ENCODE peak calls at places on chromosomes 2 and 18, in six cellular contexts. One of them, this sample, is unnamed.

GRCh38 chr2:238895901-238896600 is 48.2 kb downstream of the TWIST2 start:
- DNase-seq in cardiac muscle cell: peak
- DNase-seq in mesendoderm: peak
- DNase-seq in NT2/D1: peak
- DNase-seq in astrocyte: peak
- DNase-seq in CD8-positive, alpha-beta memory T cell: no peak
- DNase-seq in this sample: peak

GRCh38 chr2:2324565-2325101 is 6.4 kb downstream of the MYT1L start:
- DNase-seq in astrocyte: no peak
- DNase-seq in cardiac muscle cell: no peak
- DNase-seq in CD8-positive, alpha-beta memory T cell: no peak
- DNase-seq in mesendoderm: no peak
- DNase-seq in NT2/D1: no peak
- DNase-seq in this sample: peak

GRCh38 chr18:45588831-45589558 is 26.3 kb upstream of the SLC14A2 start:
- DNase-seq in mesendoderm: no peak
- DNase-seq in cardiac muscle cell: peak
- DNase-seq in astrocyte: peak
- DNase-seq in NT2/D1: no peak
- DNase-seq in CD8-positive, alpha-beta memory T cell: no peak
- DNase-seq in this sample: no peak

GRCh38 chr2:232534940-232535735 is 4.4 kb upstream of the CHRNG start:
- DNase-seq in cardiac muscle cell: no peak
- DNase-seq in astrocyte: no peak
- DNase-seq in NT2/D1: no peak
- DNase-seq in mesendoderm: no peak
- DNase-seq in CD8-positive, alpha-beta memory T cell: no peak
- DNase-seq in this sample: peak

GRCh38 chr18:59273936-59274928 is 978 bp upstream of the RAX start:
- DNase-seq in CD8-positive, alpha-beta memory T cell: no peak
- DNase-seq in NT2/D1: no peak
- DNase-seq in cardiac muscle cell: no peak
- DNase-seq in mesendoderm: peak
- DNase-seq in astrocyte: no peak
- DNase-seq in this sample: peak

GRCh38 chr2:160871096-160871495 is 289.1 kb upstream of the TANK start:
- DNase-seq in NT2/D1: no peak
- DNase-seq in mesendoderm: no peak
- DNase-seq in CD8-positive, alpha-beta memory T cell: no peak
- DNase-seq in cardiac muscle cell: peak
- DNase-seq in astrocyte: no peak
- DNase-seq in this sample: no peak

GRCh38 chr2:70417011-70417410 is 115.1 kb upstream of the FAM136A start:
- DNase-seq in NT2/D1: no peak
- DNase-seq in mesendoderm: no peak
- DNase-seq in astrocyte: no peak
- DNase-seq in cardiac muscle cell: no peak
- DNase-seq in CD8-positive, alpha-beta memory T cell: no peak
- DNase-seq in this sample: no peak

GRCh38 chr18:28438381-28438780 is 261.5 kb upstream of the CDH2 start:
- DNase-seq in cardiac muscle cell: no peak
- DNase-seq in NT2/D1: no peak
- DNase-seq in CD8-positive, alpha-beta memory T cell: no peak
- DNase-seq in astrocyte: no peak
- DNase-seq in mesendoderm: no peak
- DNase-seq in this sample: no peak

GRCh38 chr2:10329880-10330699 is 27.4 kb downstream of the HPCAL1 start:
- DNase-seq in astrocyte: peak
- DNase-seq in mesendoderm: peak
- DNase-seq in cardiac muscle cell: peak
- DNase-seq in NT2/D1: peak
- DNase-seq in CD8-positive, alpha-beta memory T cell: peak
- DNase-seq in this sample: no peak

GRCh38 chr2:18046558-18046957 is 168.1 kb downstream of the KCNS3 start:
- DNase-seq in CD8-positive, alpha-beta memory T cell: no peak
- DNase-seq in cardiac muscle cell: peak
- DNase-seq in mesendoderm: no peak
- DNase-seq in astrocyte: peak
- DNase-seq in NT2/D1: no peak
- DNase-seq in this sample: no peak

GRCh38 chr2:67625671-67626070 is 228.5 kb downstream of the ETAA1 start:
- DNase-seq in mesendoderm: no peak
- DNase-seq in NT2/D1: no peak
- DNase-seq in CD8-positive, alpha-beta memory T cell: no peak
- DNase-seq in astrocyte: peak
- DNase-seq in cardiac muscle cell: peak
- DNase-seq in this sample: no peak

GRCh38 chr2:194867328-194867727 is 789.7 kb upstream of the SLC39A10 start:
- DNase-seq in CD8-positive, alpha-beta memory T cell: no peak
- DNase-seq in NT2/D1: no peak
- DNase-seq in mesendoderm: peak
- DNase-seq in cardiac muscle cell: peak
- DNase-seq in astrocyte: no peak
- DNase-seq in this sample: no peak

GRCh38 chr2:63763336-63764056 is 78.2 kb upstream of the UGP2 start:
- DNase-seq in mesendoderm: no peak
- DNase-seq in cardiac muscle cell: peak
- DNase-seq in CD8-positive, alpha-beta memory T cell: no peak
- DNase-seq in NT2/D1: no peak
- DNase-seq in astrocyte: peak
- DNase-seq in this sample: no peak

GRCh38 chr18:581106-581505 is 926 bp downstream of the CETN1 start:
- DNase-seq in cardiac muscle cell: no peak
- DNase-seq in CD8-positive, alpha-beta memory T cell: no peak
- DNase-seq in NT2/D1: no peak
- DNase-seq in mesendoderm: no peak
- DNase-seq in astrocyte: no peak
- DNase-seq in this sample: no peak

GRCh38 chr2:154466226-154466625 is 232.3 kb upstream of the KCNJ3 start:
- DNase-seq in cardiac muscle cell: no peak
- DNase-seq in CD8-positive, alpha-beta memory T cell: no peak
- DNase-seq in NT2/D1: no peak
- DNase-seq in mesendoderm: no peak
- DNase-seq in astrocyte: no peak
- DNase-seq in this sample: no peak

GRCh38 chr2:187642498-187642897 is 88.3 kb upstream of the TFPI start:
- DNase-seq in astrocyte: no peak
- DNase-seq in cardiac muscle cell: no peak
- DNase-seq in mesendoderm: no peak
- DNase-seq in CD8-positive, alpha-beta memory T cell: no peak
- DNase-seq in NT2/D1: no peak
- DNase-seq in this sample: no peak

GRCh38 chr18:30945769-30946168 is 96.8 kb downstream of the DSC3 start:
- DNase-seq in cardiac muscle cell: no peak
- DNase-seq in mesendoderm: no peak
- DNase-seq in CD8-positive, alpha-beta memory T cell: no peak
- DNase-seq in astrocyte: no peak
- DNase-seq in NT2/D1: no peak
- DNase-seq in this sample: no peak

GRCh38 chr2:215556979-215557378 is 121.1 kb upstream of the FN1 start:
- DNase-seq in NT2/D1: no peak
- DNase-seq in mesendoderm: no peak
- DNase-seq in cardiac muscle cell: peak
- DNase-seq in astrocyte: peak
- DNase-seq in CD8-positive, alpha-beta memory T cell: no peak
- DNase-seq in this sample: no peak

GRCh38 chr2:240868286-240869108 is at the start of gene AGXT:
- DNase-seq in mesendoderm: no peak
- DNase-seq in CD8-positive, alpha-beta memory T cell: no peak
- DNase-seq in NT2/D1: no peak
- DNase-seq in astrocyte: peak
- DNase-seq in cardiac muscle cell: peak
- DNase-seq in this sample: peak

DNA sequence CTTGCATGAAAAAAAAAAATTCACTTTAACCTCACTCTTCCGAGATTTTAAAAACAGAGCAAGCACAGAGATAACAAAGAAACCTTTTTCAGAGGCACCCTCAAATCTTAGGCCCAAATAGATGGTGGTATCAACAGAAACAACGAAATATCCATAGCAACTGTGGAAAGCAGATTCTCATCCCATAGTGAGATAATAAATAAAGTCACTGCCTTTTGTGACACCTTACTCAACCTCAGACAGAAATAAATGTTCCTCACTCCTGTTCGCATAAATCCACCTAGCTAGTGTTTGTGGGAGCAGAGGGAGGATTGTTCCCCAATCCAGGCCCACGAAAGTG is 60.9 kb upstream of the RTN4 start:
- DNase-seq in astrocyte: no peak
- DNase-seq in NT2/D1: no peak
- DNase-seq in mesendoderm: no peak
- DNase-seq in CD8-positive, alpha-beta memory T cell: no peak
- DNase-seq in cardiac muscle cell: no peak
- DNase-seq in this sample: no peak
- H3K4me3 ChIP-seq in astrocyte: peak
- H3K4me3 ChIP-seq in NT2/D1: no peak
- H3K4me3 ChIP-seq in mesendoderm: no peak
- H3K4me3 ChIP-seq in CD8-positive, alpha-beta memory T cell: no peak
- H3K4me3 ChIP-seq in cardiac muscle cell: no peak
- H3K4me3 ChIP-seq in this sample: no peak

GRCh38 chr2:3585239-3586109 is 9.4 kb upstream of the COLEC11 start:
- DNase-seq in mesendoderm: no peak
- DNase-seq in CD8-positive, alpha-beta memory T cell: no peak
- DNase-seq in NT2/D1: no peak
- DNase-seq in astrocyte: peak
- DNase-seq in cardiac muscle cell: peak
- DNase-seq in this sample: peak
- H3K4me3 ChIP-seq in mesendoderm: no peak
- H3K4me3 ChIP-seq in CD8-positive, alpha-beta memory T cell: no peak
- H3K4me3 ChIP-seq in NT2/D1: no peak
- H3K4me3 ChIP-seq in astrocyte: no peak
- H3K4me3 ChIP-seq in cardiac muscle cell: no peak
- H3K4me3 ChIP-seq in this sample: no peak

GRCh38 chr18:74631242-74632087 is 33.8 kb downstream of the ZNF407 start:
- DNase-seq in mesendoderm: no peak
- DNase-seq in CD8-positive, alpha-beta memory T cell: no peak
- DNase-seq in NT2/D1: no peak
- DNase-seq in astrocyte: peak
- DNase-seq in cardiac muscle cell: peak
- DNase-seq in this sample: no peak
- H3K4me3 ChIP-seq in mesendoderm: no peak
- H3K4me3 ChIP-seq in CD8-positive, alpha-beta memory T cell: peak
- H3K4me3 ChIP-seq in NT2/D1: no peak
- H3K4me3 ChIP-seq in astrocyte: no peak
- H3K4me3 ChIP-seq in cardiac muscle cell: no peak
- H3K4me3 ChIP-seq in this sample: no peak

DNA sequence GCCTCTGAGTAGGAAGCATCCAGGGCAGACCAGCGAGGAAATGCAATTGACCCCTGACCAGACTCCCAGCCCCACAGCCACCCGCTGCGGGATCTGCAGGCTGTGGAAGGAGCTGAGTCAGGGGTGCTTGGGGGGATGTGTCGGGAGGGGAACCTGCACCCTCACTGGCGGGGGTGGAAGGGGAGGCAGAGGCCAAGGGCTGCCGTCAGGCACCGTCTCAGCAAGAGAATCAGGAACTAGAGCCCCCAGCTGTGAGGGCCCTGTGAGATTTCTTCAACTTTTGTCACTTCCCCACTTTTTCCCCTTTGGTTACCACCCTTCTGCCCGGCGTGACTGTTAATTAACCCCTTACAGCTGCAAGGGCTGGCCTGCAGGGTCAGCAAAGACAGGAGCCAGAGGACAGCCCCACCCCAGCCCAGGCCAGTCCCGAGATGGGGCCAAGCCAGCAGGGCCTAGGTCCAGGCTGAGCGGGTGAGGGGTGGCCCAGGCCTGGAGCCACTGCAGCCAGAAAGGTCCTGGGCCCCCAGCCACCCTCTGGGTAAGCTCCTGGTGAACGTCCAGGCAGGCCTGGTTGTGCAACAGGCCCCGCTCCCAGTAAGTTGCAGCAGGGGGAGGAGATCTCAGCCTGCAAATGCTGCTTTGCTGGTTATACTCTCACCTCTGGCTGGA is 147.0 kb upstream of the ID2 start:
- DNase-seq in astrocyte: peak
- DNase-seq in NT2/D1: no peak
- DNase-seq in mesendoderm: peak
- DNase-seq in cardiac muscle cell: peak
- DNase-seq in CD8-positive, alpha-beta memory T cell: no peak
- DNase-seq in this sample: peak
- H3K4me3 ChIP-seq in astrocyte: no peak
- H3K4me3 ChIP-seq in NT2/D1: no peak
- H3K4me3 ChIP-seq in mesendoderm: no peak
- H3K4me3 ChIP-seq in cardiac muscle cell: no peak
- H3K4me3 ChIP-seq in CD8-positive, alpha-beta memory T cell: no peak
- H3K4me3 ChIP-seq in this sample: no peak

GRCh38 chr2:126972272-126972626 is 73.6 kb downstream of the TEX51 start:
- DNase-seq in cardiac muscle cell: no peak
- DNase-seq in NT2/D1: no peak
- DNase-seq in CD8-positive, alpha-beta memory T cell: no peak
- DNase-seq in mesendoderm: no peak
- DNase-seq in astrocyte: no peak
- DNase-seq in this sample: no peak
- H3K4me3 ChIP-seq in cardiac muscle cell: no peak
- H3K4me3 ChIP-seq in NT2/D1: no peak
- H3K4me3 ChIP-seq in CD8-positive, alpha-beta memory T cell: no peak
- H3K4me3 ChIP-seq in mesendoderm: no peak
- H3K4me3 ChIP-seq in astrocyte: no peak
- H3K4me3 ChIP-seq in this sample: no peak

GRCh38 chr2:113273031-113273551 is 5.6 kb downstream of the PAX8 start:
- DNase-seq in mesendoderm: peak
- DNase-seq in CD8-positive, alpha-beta memory T cell: no peak
- DNase-seq in cardiac muscle cell: peak
- DNase-seq in NT2/D1: no peak
- DNase-seq in astrocyte: no peak
- DNase-seq in this sample: peak

GRCh38 chr2:113274427-113274826 is 4.3 kb downstream of the PAX8 start:
- DNase-seq in mesendoderm: no peak
- DNase-seq in NT2/D1: no peak
- DNase-seq in astrocyte: no peak
- DNase-seq in CD8-positive, alpha-beta memory T cell: no peak
- DNase-seq in cardiac muscle cell: no peak
- DNase-seq in this sample: no peak

GRCh38 chr2:113268621-113269360 is 9.9 kb downstream of the PAX8 start:
- DNase-seq in cardiac muscle cell: no peak
- DNase-seq in CD8-positive, alpha-beta memory T cell: no peak
- DNase-seq in mesendoderm: no peak
- DNase-seq in astrocyte: no peak
- DNase-seq in NT2/D1: no peak
- DNase-seq in this sample: no peak

GRCh38 chr2:113275556-113276215 is 3.0 kb downstream of the PAX8 start:
- DNase-seq in NT2/D1: no peak
- DNase-seq in CD8-positive, alpha-beta memory T cell: no peak
- DNase-seq in cardiac muscle cell: no peak
- DNase-seq in astrocyte: no peak
- DNase-seq in mesendoderm: no peak
- DNase-seq in this sample: peak

GRCh38 chr2:113272463-113272862 is 6.3 kb downstream of the PAX8 start:
- DNase-seq in astrocyte: no peak
- DNase-seq in CD8-positive, alpha-beta memory T cell: no peak
- DNase-seq in mesendoderm: no peak
- DNase-seq in cardiac muscle cell: no peak
- DNase-seq in NT2/D1: no peak
- DNase-seq in this sample: no peak
- H3K4me3 ChIP-seq in astrocyte: no peak
- H3K4me3 ChIP-seq in CD8-positive, alpha-beta memory T cell: no peak
- H3K4me3 ChIP-seq in mesendoderm: no peak
- H3K4me3 ChIP-seq in cardiac muscle cell: no peak
- H3K4me3 ChIP-seq in NT2/D1: no peak
- H3K4me3 ChIP-seq in this sample: no peak

GRCh38 chr2:179751184-179751809 is 110.1 kb downstream of the ZNF385B start:
- DNase-seq in mesendoderm: peak
- DNase-seq in astrocyte: peak
- DNase-seq in CD8-positive, alpha-beta memory T cell: no peak
- DNase-seq in NT2/D1: no peak
- DNase-seq in cardiac muscle cell: peak
- DNase-seq in this sample: peak
- H3K4me3 ChIP-seq in mesendoderm: no peak
- H3K4me3 ChIP-seq in astrocyte: no peak
- H3K4me3 ChIP-seq in CD8-positive, alpha-beta memory T cell: no peak
- H3K4me3 ChIP-seq in NT2/D1: no peak
- H3K4me3 ChIP-seq in cardiac muscle cell: no peak
- H3K4me3 ChIP-seq in this sample: no peak

GRCh38 chr2:85757860-85758259 is 4.1 kb downstream of the ATOH8 start:
- DNase-seq in NT2/D1: no peak
- DNase-seq in CD8-positive, alpha-beta memory T cell: no peak
- DNase-seq in mesendoderm: no peak
- DNase-seq in cardiac muscle cell: no peak
- DNase-seq in astrocyte: no peak
- DNase-seq in this sample: no peak
- H3K4me3 ChIP-seq in NT2/D1: no peak
- H3K4me3 ChIP-seq in CD8-positive, alpha-beta memory T cell: no peak
- H3K4me3 ChIP-seq in mesendoderm: no peak
- H3K4me3 ChIP-seq in cardiac muscle cell: no peak
- H3K4me3 ChIP-seq in astrocyte: no peak
- H3K4me3 ChIP-seq in this sample: no peak